ENCODE peak calls at places on chromosomes 12 and 14, in ten cellular contexts. One of them, this sample, is unnamed.

GRCh38 chr12:120833849-120834248 is 70.3 kb downstream of the SPPL3 start:
- DNase-seq in A549: no peak
- DNase-seq in breast epithelium: no peak
- DNase-seq in transverse colon: no peak
- DNase-seq in right lobe of liver: no peak
- DNase-seq in IMR-90: peak; percentile 64
- DNase-seq in testis: no peak
- DNase-seq in body of pancreas: no peak
- DNase-seq in heart left ventricle: no peak
- DNase-seq in esophagus squamous epithelium: no peak
- DNase-seq in this sample: no peak

GRCh38 chr12:117273091-117273490 is 82.8 kb upstream of the FBXO21 start:
- DNase-seq in A549: no peak
- DNase-seq in breast epithelium: no peak
- DNase-seq in transverse colon: no peak
- DNase-seq in right lobe of liver: no peak
- DNase-seq in IMR-90: no peak
- DNase-seq in testis: no peak
- DNase-seq in body of pancreas: no peak
- DNase-seq in heart left ventricle: no peak
- DNase-seq in esophagus squamous epithelium: no peak
- DNase-seq in this sample: no peak

GRCh38 chr14:55129428-55130193 is 559 bp downstream of the LGALS3 start:
- DNase-seq in A549: peak; percentile 82
- DNase-seq in breast epithelium: peak; percentile 62
- DNase-seq in transverse colon: peak; percentile 59
- DNase-seq in right lobe of liver: peak; percentile 66
- DNase-seq in IMR-90: peak; percentile 74
- DNase-seq in testis: peak; percentile 67
- DNase-seq in body of pancreas: peak; percentile 70
- DNase-seq in heart left ventricle: peak; percentile 76
- DNase-seq in esophagus squamous epithelium: no peak
- DNase-seq in this sample: peak; percentile 70

GRCh38 chr14:94819531-94819930 is 49.6 kb upstream of the GSC start:
- DNase-seq in A549: no peak
- DNase-seq in breast epithelium: no peak
- DNase-seq in transverse colon: no peak
- DNase-seq in right lobe of liver: no peak
- DNase-seq in IMR-90: no peak
- DNase-seq in testis: no peak
- DNase-seq in body of pancreas: no peak
- DNase-seq in heart left ventricle: no peak
- DNase-seq in esophagus squamous epithelium: no peak
- DNase-seq in this sample: no peak

GRCh38 chr14:103518416-103519042 is 4.1 kb downstream of the CKB start:
- DNase-seq in A549: peak; percentile 93
- DNase-seq in breast epithelium: no peak
- DNase-seq in transverse colon: peak; percentile 80
- DNase-seq in right lobe of liver: peak; percentile 69
- DNase-seq in IMR-90: peak; percentile 29
- DNase-seq in testis: peak; percentile 71
- DNase-seq in body of pancreas: peak; percentile 75
- DNase-seq in heart left ventricle: peak; percentile 69
- DNase-seq in esophagus squamous epithelium: no peak
- DNase-seq in this sample: peak; percentile 81

GRCh38 chr12:990308-990648 is 745 bp upstream of the ERC1 start:
- DNase-seq in A549: peak; percentile 38
- DNase-seq in breast epithelium: peak; percentile 50
- DNase-seq in transverse colon: peak; percentile 72
- DNase-seq in right lobe of liver: peak; percentile 82
- DNase-seq in IMR-90: peak; percentile 74
- DNase-seq in testis: peak; percentile 80
- DNase-seq in body of pancreas: peak; percentile 79
- DNase-seq in heart left ventricle: no peak
- DNase-seq in esophagus squamous epithelium: no peak
- DNase-seq in this sample: peak; percentile 72

GRCh38 chr12:96448287-96448686 is 41.1 kb upstream of the CFAP54 start:
- DNase-seq in A549: no peak
- DNase-seq in breast epithelium: no peak
- DNase-seq in transverse colon: no peak
- DNase-seq in right lobe of liver: no peak
- DNase-seq in IMR-90: peak; percentile 96
- DNase-seq in testis: no peak
- DNase-seq in body of pancreas: no peak
- DNase-seq in heart left ventricle: no peak
- DNase-seq in esophagus squamous epithelium: no peak
- DNase-seq in this sample: no peak

GRCh38 chr12:53965251-53966069 is 7.5 kb upstream of the HOXC11 start:
- DNase-seq in A549: no peak
- DNase-seq in breast epithelium: no peak
- DNase-seq in transverse colon: no peak
- DNase-seq in right lobe of liver: no peak
- DNase-seq in IMR-90: no peak
- DNase-seq in testis: no peak
- DNase-seq in body of pancreas: no peak
- DNase-seq in heart left ventricle: no peak
- DNase-seq in esophagus squamous epithelium: no peak
- DNase-seq in this sample: no peak

GRCh38 chr12:67222302-67222701 is 46.9 kb upstream of the CAND1 start:
- DNase-seq in A549: no peak
- DNase-seq in breast epithelium: no peak
- DNase-seq in transverse colon: no peak
- DNase-seq in right lobe of liver: no peak
- DNase-seq in IMR-90: peak; percentile 10
- DNase-seq in testis: peak; percentile 16
- DNase-seq in body of pancreas: peak; percentile 7
- DNase-seq in heart left ventricle: no peak
- DNase-seq in esophagus squamous epithelium: no peak
- DNase-seq in this sample: no peak

GRCh38 chr12:2999265-2999841 is 40.2 kb downstream of the TEAD4 start:
- DNase-seq in A549: no peak
- DNase-seq in breast epithelium: no peak
- DNase-seq in transverse colon: no peak
- DNase-seq in right lobe of liver: no peak
- DNase-seq in IMR-90: no peak
- DNase-seq in testis: no peak
- DNase-seq in body of pancreas: peak; percentile 97
- DNase-seq in heart left ventricle: peak; percentile 43
- DNase-seq in esophagus squamous epithelium: no peak
- DNase-seq in this sample: no peak

GRCh38 chr14:58108717-58109116 is 43.3 kb downstream of the ARMH4 start:
- DNase-seq in A549: no peak
- DNase-seq in breast epithelium: no peak
- DNase-seq in transverse colon: no peak
- DNase-seq in right lobe of liver: no peak
- DNase-seq in IMR-90: no peak
- DNase-seq in testis: no peak
- DNase-seq in body of pancreas: no peak
- DNase-seq in heart left ventricle: no peak
- DNase-seq in esophagus squamous epithelium: no peak
- DNase-seq in this sample: no peak

GRCh38 chr14:31884776-31885379 is 192.2 kb upstream of the ARHGAP5 start:
- DNase-seq in A549: no peak
- DNase-seq in breast epithelium: no peak
- DNase-seq in transverse colon: no peak
- DNase-seq in right lobe of liver: no peak
- DNase-seq in IMR-90: peak; percentile 60
- DNase-seq in testis: no peak
- DNase-seq in body of pancreas: no peak
- DNase-seq in heart left ventricle: no peak
- DNase-seq in esophagus squamous epithelium: no peak
- DNase-seq in this sample: no peak

GRCh38 chr14:77039285-77040058 is 11.0 kb upstream of the IRF2BPL start:
- DNase-seq in A549: no peak
- DNase-seq in breast epithelium: no peak
- DNase-seq in transverse colon: peak; percentile 39
- DNase-seq in right lobe of liver: no peak
- DNase-seq in IMR-90: peak; percentile 69
- DNase-seq in testis: no peak
- DNase-seq in body of pancreas: no peak
- DNase-seq in heart left ventricle: no peak
- DNase-seq in esophagus squamous epithelium: no peak
- DNase-seq in this sample: no peak

DNA sequence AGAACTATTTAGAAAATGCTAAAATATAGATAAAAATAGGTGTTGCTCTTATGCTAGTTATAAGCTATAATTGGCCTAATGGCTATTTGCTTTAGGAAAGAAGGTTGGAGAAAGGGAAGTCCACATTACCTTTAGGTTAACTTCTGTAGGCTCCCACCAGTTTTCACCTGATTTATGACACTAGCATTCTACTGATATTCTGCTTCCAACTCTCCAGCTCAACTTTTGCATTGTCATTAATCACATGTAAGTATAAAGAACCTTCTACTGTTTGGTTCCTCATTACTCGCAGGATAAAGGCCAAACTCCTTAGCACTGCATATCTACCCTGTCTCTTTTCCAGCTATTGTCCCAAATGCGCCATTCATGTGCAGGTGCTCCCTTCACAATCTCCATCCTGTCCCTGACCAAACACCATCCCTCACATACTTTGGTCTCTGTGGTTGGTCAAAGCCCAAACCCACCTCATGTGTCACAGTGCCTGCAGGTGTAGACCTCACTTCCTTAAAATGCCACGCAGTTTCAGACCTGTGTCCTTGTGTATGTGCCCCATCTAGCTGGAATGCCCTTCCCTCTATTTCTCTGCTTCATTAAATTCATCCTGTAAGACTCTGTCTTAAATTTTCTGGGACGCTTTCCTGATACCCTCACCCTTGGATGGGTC is 3.3 kb downstream of the DDHD1 start:
- DNase-seq in A549: no peak
- DNase-seq in breast epithelium: no peak
- DNase-seq in transverse colon: no peak
- DNase-seq in right lobe of liver: no peak
- DNase-seq in IMR-90: no peak
- DNase-seq in testis: no peak
- DNase-seq in body of pancreas: no peak
- DNase-seq in heart left ventricle: no peak
- DNase-seq in esophagus squamous epithelium: no peak
- DNase-seq in this sample: no peak
- TF ChIP-seq POLR2A in A549: no peak
- TF ChIP-seq POLR2A in breast epithelium: no peak
- TF ChIP-seq POLR2A in transverse colon: no peak
- TF ChIP-seq POLR2A in right lobe of liver: no peak
- TF ChIP-seq POLR2A in IMR-90: no peak
- TF ChIP-seq POLR2A in testis: no peak
- TF ChIP-seq POLR2A in body of pancreas: no peak
- TF ChIP-seq POLR2A in heart left ventricle: no peak
- TF ChIP-seq POLR2A in esophagus squamous epithelium: no peak
- TF ChIP-seq POLR2A in this sample: no peak

GRCh38 chr12:57042695-57043094 is 7.2 kb downstream of the MYO1A start:
- DNase-seq in A549: no peak
- DNase-seq in breast epithelium: no peak
- DNase-seq in transverse colon: no peak
- DNase-seq in right lobe of liver: no peak
- DNase-seq in IMR-90: no peak
- DNase-seq in testis: no peak
- DNase-seq in body of pancreas: no peak
- DNase-seq in heart left ventricle: no peak
- DNase-seq in esophagus squamous epithelium: no peak
- DNase-seq in this sample: no peak
- H3K4me3 ChIP-seq in A549: no peak overlapping the region
- H3K4me3 ChIP-seq in breast epithelium: no peak overlapping the region
- H3K4me3 ChIP-seq in transverse colon: no peak overlapping the region
- H3K4me3 ChIP-seq in right lobe of liver: no peak overlapping the region
- H3K4me3 ChIP-seq in IMR-90: no peak overlapping the region
- H3K4me3 ChIP-seq in testis: no peak overlapping the region
- H3K4me3 ChIP-seq in body of pancreas: no peak overlapping the region
- H3K4me3 ChIP-seq in heart left ventricle: no peak overlapping the region
- H3K4me3 ChIP-seq in esophagus squamous epithelium: no peak overlapping the region
- H3K4me3 ChIP-seq in this sample: no peak overlapping the region

GRCh38 chr12:70246580-70246979 is 3.3 kb downstream of the CNOT2 start:
- DNase-seq in A549: no peak
- DNase-seq in breast epithelium: no peak
- DNase-seq in transverse colon: no peak
- DNase-seq in right lobe of liver: no peak
- DNase-seq in IMR-90: peak; percentile 59
- DNase-seq in testis: no peak
- DNase-seq in body of pancreas: no peak
- DNase-seq in heart left ventricle: no peak
- DNase-seq in esophagus squamous epithelium: no peak
- DNase-seq in this sample: no peak

GRCh38 chr12:70247653-70248199 is 4.5 kb downstream of the CNOT2 start:
- DNase-seq in A549: no peak
- DNase-seq in breast epithelium: no peak
- DNase-seq in transverse colon: no peak
- DNase-seq in right lobe of liver: no peak
- DNase-seq in IMR-90: no peak
- DNase-seq in testis: no peak
- DNase-seq in body of pancreas: no peak
- DNase-seq in heart left ventricle: no peak
- DNase-seq in esophagus squamous epithelium: no peak
- DNase-seq in this sample: no peak

GRCh38 chr12:70242695-70243509 is at the start of gene CNOT2:
- DNase-seq in A549: peak; percentile 77
- DNase-seq in breast epithelium: peak; percentile 79
- DNase-seq in transverse colon: peak; percentile 92
- DNase-seq in right lobe of liver: peak; percentile 93
- DNase-seq in IMR-90: peak; percentile 93
- DNase-seq in testis: peak; percentile 93
- DNase-seq in body of pancreas: peak; percentile 88
- DNase-seq in heart left ventricle: peak; percentile 92
- DNase-seq in esophagus squamous epithelium: peak; percentile 33
- DNase-seq in this sample: peak; percentile 88

GRCh38 chr12:70243510-70244331 is 488 bp downstream of the CNOT2 start:
- DNase-seq in A549: peak; percentile 61
- DNase-seq in breast epithelium: peak; percentile 41
- DNase-seq in transverse colon: peak; percentile 70
- DNase-seq in right lobe of liver: peak; percentile 75
- DNase-seq in IMR-90: peak; percentile 61
- DNase-seq in testis: peak; percentile 77
- DNase-seq in body of pancreas: peak; percentile 73
- DNase-seq in heart left ventricle: peak; percentile 75
- DNase-seq in esophagus squamous epithelium: peak; percentile 33
- DNase-seq in this sample: peak; percentile 60

DNA sequence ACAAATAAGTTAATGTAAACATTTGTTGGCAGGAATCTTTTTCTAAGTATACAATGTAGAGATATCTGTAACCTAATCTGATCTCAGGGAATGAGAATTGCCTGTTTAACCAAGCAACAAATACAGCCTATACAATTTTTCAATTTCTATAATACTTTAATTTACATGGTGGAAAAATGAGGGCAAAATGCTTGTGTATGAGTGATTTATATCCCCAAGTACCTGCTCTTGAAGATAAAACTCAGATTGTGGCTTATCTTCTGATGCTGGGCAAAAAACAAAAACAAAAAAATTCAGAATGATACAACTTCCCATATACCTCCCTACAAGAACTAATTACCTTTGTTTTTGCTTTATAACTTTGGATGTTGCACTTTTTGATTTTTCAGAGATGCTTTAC is 2.2 kb downstream of the CNOT2 start:
- DNase-seq in A549: no peak
- DNase-seq in breast epithelium: no peak
- DNase-seq in transverse colon: no peak
- DNase-seq in right lobe of liver: no peak
- DNase-seq in IMR-90: no peak
- DNase-seq in testis: no peak
- DNase-seq in body of pancreas: no peak
- DNase-seq in heart left ventricle: no peak
- DNase-seq in esophagus squamous epithelium: no peak
- DNase-seq in this sample: no peak
- H3K27ac ChIP-seq in A549: no peak overlapping the region
- H3K27ac ChIP-seq in breast epithelium: no peak overlapping the region
- H3K27ac ChIP-seq in transverse colon: no peak overlapping the region
- H3K27ac ChIP-seq in right lobe of liver: no peak overlapping the region
- H3K27ac ChIP-seq in IMR-90: no peak overlapping the region
- H3K27ac ChIP-seq in testis: no peak overlapping the region
- H3K27ac ChIP-seq in body of pancreas: no peak overlapping the region
- H3K27ac ChIP-seq in heart left ventricle: no peak overlapping the region
- H3K27ac ChIP-seq in esophagus squamous epithelium: no peak overlapping the region
- H3K27ac ChIP-seq in this sample: no peak overlapping the region

GRCh38 chr12:98644433-98644711 is 216 bp downstream of the IKBIP start:
- DNase-seq in A549: no peak
- DNase-seq in breast epithelium: peak; percentile 21
- DNase-seq in transverse colon: peak; percentile 29
- DNase-seq in right lobe of liver: no peak
- DNase-seq in IMR-90: no peak
- DNase-seq in testis: no peak
- DNase-seq in body of pancreas: no peak
- DNase-seq in heart left ventricle: no peak
- DNase-seq in esophagus squamous epithelium: no peak
- DNase-seq in this sample: peak; percentile 28
- TF ChIP-seq POLR2A in A549: no peak
- TF ChIP-seq POLR2A in breast epithelium: no peak
- TF ChIP-seq POLR2A in transverse colon: no peak
- TF ChIP-seq POLR2A in right lobe of liver: no peak
- TF ChIP-seq POLR2A in IMR-90: no peak
- TF ChIP-seq POLR2A in testis: no peak
- TF ChIP-seq POLR2A in body of pancreas: no peak
- TF ChIP-seq POLR2A in heart left ventricle: no peak
- TF ChIP-seq POLR2A in esophagus squamous epithelium: no peak
- TF ChIP-seq POLR2A in this sample: no peak

This sample was measured in stomach.